ENCODE peak calls at places on chromosomes 16 and 17, in eight cellular contexts. Y is stimulated activated CD4-positive, alpha-beta T cell treated with anti-CD3 and anti-CD28 coated beads, Interleukin-15, amount 100 ng/mL, for 1 hour; X is fibroblast of the conjunctiva; W is endothelial cell; C is T47D; O is A549; Z is NCI-H2227 treated with DMSO at 0.1 percent for 48 hours; R is ureter. E is an unnamed sample.

GRCh38 chr16:10552998-10553491 is 27.4 kb downstream of the EMP2 start:
- DNase-seq in Y (peak; percentile 11), O (peak; percentile 60), C (no peak), W (no peak), R (no peak), X (no peak), Z (peak; percentile 4), E (no peak)

GRCh38 chr16:23768581-23768980 is 13.8 kb downstream of the CHP2 start:
- DNase-seq in Z (no peak), R (no peak), O (no peak), C (no peak), Y (no peak), W (no peak), X (no peak), E (no peak)

GRCh38 chr17:55344514-55344997 is 77.1 kb downstream of the MMD start:
- DNase-seq in Y (no peak), W (no peak), Z (no peak), C (peak; percentile 18), X (no peak), O (no peak), R (no peak), E (no peak)

GRCh38 chr16:83458612-83459011 is 349.2 kb upstream of the HSBP1 start:
- DNase-seq in Y (no peak), Z (no peak), O (no peak), W (no peak), C (no peak), R (no peak), X (no peak), E (no peak)

GRCh38 chr17:72634621-72635020 is 457.9 kb downstream of the SLC39A11 start:
- DNase-seq in X (no peak), C (no peak), Y (no peak), R (peak; percentile 53), O (no peak), Z (no peak), W (no peak), E (no peak)

GRCh38 chr17:57104461-57105175 is 19.6 kb downstream of the AKAP1 start:
- DNase-seq in C (no peak), X (no peak), O (no peak), W (no peak), R (no peak), Z (no peak), Y (no peak), E (no peak)

GRCh38 chr16:4273858-4274291 is 1.1 kb upstream of the TFAP4 start:
- DNase-seq in X (no peak), Y (no peak), O (peak; percentile 74), Z (peak; percentile 74), C (peak; percentile 38), W (peak; percentile 73), R (peak; percentile 61), E (peak; percentile 73)

GRCh38 chr17:19003966-19004600 is 481 bp downstream of the FAM83G start:
- DNase-seq in C (peak; percentile 58), X (no peak), R (no peak), Y (peak; percentile 40), Z (peak; percentile 29), W (no peak), O (peak; percentile 75), E (peak; percentile 41)

GRCh38 chr17:78112508-78113471 is 15.8 kb downstream of the TMC6 start:
- DNase-seq in R (no peak), W (peak; percentile 91), Y (peak; percentile 77), Z (peak; percentile 59), C (peak; percentile 95), O (peak; percentile 96), X (peak; percentile 20), E (peak; percentile 97)

GRCh38 chr16:50603206-50604064 is 55.2 kb downstream of the NKD1 start:
- DNase-seq in C (no peak), Z (no peak), X (peak; percentile 37), O (no peak), W (no peak), Y (no peak), R (peak; percentile 79), E (no peak)

GRCh38 chr17:64218066-64218465 is 45.0 kb downstream of the TEX2 start:
- DNase-seq in Z (no peak), W (no peak), R (no peak), Y (no peak), C (no peak), O (no peak), X (no peak), E (no peak)

GRCh38 chr17:59373879-59374495 is 42.5 kb downstream of the YPEL2 start:
- DNase-seq in Z (no peak), X (peak; percentile 91), W (no peak), O (no peak), C (no peak), Y (no peak), R (no peak), E (no peak)

GRCh38 chr17:16428098-16428882 is 12.9 kb downstream of the TRPV2 start:
- DNase-seq in C (no peak), O (peak; percentile 93), W (peak; percentile 69), R (no peak), Z (no peak), X (no peak), Y (no peak), E (peak; percentile 82)

GRCh38 chr17:82871056-82871775 is 31.4 kb upstream of the ZNF750 start:
- DNase-seq in W (no peak), X (no peak), O (no peak), Y (no peak), C (no peak), Z (no peak), R (no peak), E (no peak)

GRCh38 chr17:14282700-14283099 is 18.2 kb upstream of the HS3ST3B1 start:
- DNase-seq in W (no peak), Z (no peak), O (no peak), R (no peak), X (no peak), C (no peak), Y (no peak), E (no peak)

GRCh38 chr17:77042688-77043330 is 98.0 kb upstream of the SEC14L1 start:
- DNase-seq in C (no peak), W (no peak), R (no peak), X (no peak), Z (peak; percentile 26), Y (no peak), O (no peak), E (no peak)

E was measured in D341Med.